ENCODE peak calls at places on chromosome 1, in six cellular contexts. K, V, T, L, D and C are unnamed samples.

GRCh38 chr1:27605796-27606707 is 2.1 kb upstream of the AHDC1 start:
- DNase-seq in L (peak), D (no peak), V (peak), T (peak), K (peak), C (no peak)

GRCh38 chr1:64745181-64745985 is 508 bp downstream of the RAVER2 start:
- DNase-seq in D (no peak), L (peak), K (peak), T (peak), V (no peak), C (no peak)

GRCh38 chr1:28144203-28145135 is 32.0 kb downstream of the PTAFR start:
- DNase-seq in K (peak), D (no peak), L (no peak), V (no peak), T (no peak), C (peak)

GRCh38 chr1:198935371-198935921 is 296.6 kb downstream of the PTPRC start:
- DNase-seq in T (peak), V (peak), L (peak), D (no peak), K (peak), C (peak)

GRCh38 chr1:51548986-51549619 is 30.0 kb upstream of the EPS15 start:
- DNase-seq in L (no peak), V (no peak), K (no peak), T (no peak), D (no peak), C (no peak)

GRCh38 chr1:85608851-85609250 is 28.3 kb downstream of the CCN1 start:
- DNase-seq in D (no peak), L (no peak), V (no peak), K (no peak), T (no peak), C (no peak)

GRCh38 chr1:164598719-164599118 is 39.7 kb downstream of the PBX1 start:
- DNase-seq in T (no peak), V (no peak), L (no peak), D (no peak), K (no peak), C (no peak)

GRCh38 chr1:90579212-90579802 is 137.8 kb downstream of the BARHL2 start:
- DNase-seq in K (peak), T (no peak), V (no peak), L (peak), D (no peak), C (no peak)

GRCh38 chr1:162055062-162055461 is 14.4 kb upstream of the NOS1AP start:
- DNase-seq in V (peak), L (no peak), K (peak), T (peak), D (no peak), C (no peak)

GRCh38 chr1:198254521-198254920 is 97.7 kb downstream of the NEK7 start:
- DNase-seq in L (no peak), T (no peak), V (no peak), K (no peak), D (no peak), C (no peak)

GRCh38 chr1:155166373-155167165 is 6.5 kb downstream of the KRTCAP2 start:
- DNase-seq in L (peak), D (peak), K (no peak), V (no peak), T (no peak), C (no peak)
- H3K4me3 ChIP-seq in L (no peak), D (peak), K (no peak), V (no peak), T (no peak), C (no peak)

GRCh38 chr1:247295274-247295684 is 36.4 kb downstream of the ZNF496 start:
- DNase-seq in K (peak), D (no peak), T (no peak), L (peak), V (no peak), C (no peak)

GRCh38 chr1:247297263-247298123 is 34.2 kb downstream of the ZNF496 start:
- DNase-seq in L (no peak), V (no peak), T (no peak), D (no peak), K (no peak), C (no peak)

GRCh38 chr1:247296599-247297180 is 35.0 kb downstream of the ZNF496 start:
- DNase-seq in V (no peak), K (no peak), L (no peak), D (no peak), T (no peak), C (no peak)

GRCh38 chr1:247294282-247294681 is 37.4 kb downstream of the ZNF496 start:
- DNase-seq in V (peak), T (no peak), D (no peak), K (peak), L (no peak), C (no peak)

DNA sequence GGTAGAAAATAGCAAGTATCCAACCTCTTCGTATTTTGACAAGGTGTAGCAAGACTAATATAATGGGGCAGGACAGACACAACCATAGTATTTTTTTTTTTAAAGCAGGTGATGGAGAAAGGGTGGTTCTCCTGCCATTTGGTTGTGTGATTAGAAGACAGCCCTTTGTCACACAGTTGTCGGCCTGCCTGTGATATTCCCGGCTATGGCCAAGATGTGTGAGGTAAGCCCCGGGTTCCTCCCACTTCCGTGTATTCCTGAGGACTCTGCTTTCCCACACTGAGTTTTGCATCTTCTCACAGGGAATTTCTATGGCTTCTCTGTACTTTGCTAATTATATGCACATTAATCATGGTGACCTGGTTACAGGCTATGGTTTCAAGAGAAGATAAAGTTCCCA is 35.9 kb downstream of the ZNF496 start:
- DNase-seq in D (no peak), L (no peak), K (no peak), T (no peak), V (no peak), C (no peak)
- H3K4me3 ChIP-seq in D (no peak), L (no peak), K (no peak), T (no peak), V (no peak), C (no peak)

GRCh38 chr1:180921386-180921785 is 8.7 kb downstream of the KIAA1614 start:
- DNase-seq in V (no peak), T (no peak), K (no peak), D (no peak), L (no peak), C (no peak)
- H3K4me3 ChIP-seq in V (no peak), T (no peak), K (no peak), D (no peak), L (no peak), C (no peak)

DNA sequence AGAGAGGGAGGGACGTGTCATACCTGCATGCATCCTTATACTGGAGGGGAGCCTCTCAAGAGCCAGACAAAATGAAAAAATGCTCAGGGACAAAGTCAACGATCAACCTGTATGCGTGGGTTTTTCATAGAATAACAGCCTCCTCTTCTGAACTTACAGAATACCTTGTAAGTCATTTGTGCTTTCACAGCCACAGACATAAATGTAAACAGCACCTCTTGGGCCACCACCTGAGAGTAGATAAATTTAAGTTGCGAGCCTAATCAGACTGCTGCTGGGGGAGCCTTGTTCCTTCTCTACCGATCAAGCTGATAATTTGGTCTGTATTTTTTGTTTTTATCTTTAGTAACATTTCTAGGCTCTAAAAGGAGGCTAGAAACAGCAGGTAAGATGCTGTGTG is 223.1 kb downstream of the KIF26B start:
- DNase-seq in L (no peak), T (no peak), V (no peak), D (no peak), K (no peak), C (no peak)
- H3K4me3 ChIP-seq in L (no peak), T (no peak), V (no peak), D (no peak), K (no peak), C (no peak)

GRCh38 chr1:235105051-235106043 is 23.3 kb downstream of the TOMM20 start:
- DNase-seq in L (no peak), K (no peak), V (no peak), T (no peak), D (no peak), C (peak)
- H3K4me3 ChIP-seq in L (no peak), K (no peak), V (no peak), T (no peak), D (no peak), C (no peak)

DNA sequence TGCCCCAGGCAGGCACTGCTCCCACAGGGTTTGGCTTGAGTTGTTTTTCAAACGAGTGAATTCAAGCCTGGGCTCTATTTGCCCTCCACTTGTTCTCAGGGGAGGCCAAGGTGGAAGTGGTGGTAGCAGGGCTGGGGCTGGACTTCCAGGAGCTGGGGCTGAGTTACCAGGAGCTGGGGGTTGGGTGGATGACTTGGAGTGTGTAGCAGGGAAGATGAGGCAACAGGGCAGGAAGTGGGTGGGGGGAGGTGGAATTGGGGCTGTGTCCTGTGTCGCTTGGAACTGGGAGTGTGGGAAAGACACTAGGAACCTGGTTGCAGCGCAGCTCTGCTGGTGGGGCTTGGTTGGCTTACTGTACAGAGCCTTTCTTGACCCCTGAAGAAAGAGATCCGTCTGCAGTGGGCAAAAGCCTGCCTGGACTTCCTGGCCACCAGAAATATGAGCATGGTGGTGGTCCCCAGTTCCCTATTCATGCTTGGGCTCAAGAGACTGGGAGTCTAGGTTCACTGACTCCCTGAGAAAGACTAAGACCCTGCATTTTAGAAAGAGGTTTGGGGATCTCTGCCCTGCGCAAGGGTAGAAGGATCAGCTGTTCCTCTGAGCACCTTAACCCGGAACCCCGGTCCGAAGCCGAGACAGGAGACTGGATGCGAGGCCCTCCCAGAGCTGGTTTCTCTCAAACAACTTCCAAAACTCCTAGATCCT is 3.1 kb downstream of the TFAP2E start:
- DNase-seq in K (no peak), V (no peak), T (no peak), L (no peak), D (no peak), C (no peak)
- H3K4me3 ChIP-seq in K (no peak), V (no peak), T (no peak), L (peak), D (peak), C (no peak)

DNA sequence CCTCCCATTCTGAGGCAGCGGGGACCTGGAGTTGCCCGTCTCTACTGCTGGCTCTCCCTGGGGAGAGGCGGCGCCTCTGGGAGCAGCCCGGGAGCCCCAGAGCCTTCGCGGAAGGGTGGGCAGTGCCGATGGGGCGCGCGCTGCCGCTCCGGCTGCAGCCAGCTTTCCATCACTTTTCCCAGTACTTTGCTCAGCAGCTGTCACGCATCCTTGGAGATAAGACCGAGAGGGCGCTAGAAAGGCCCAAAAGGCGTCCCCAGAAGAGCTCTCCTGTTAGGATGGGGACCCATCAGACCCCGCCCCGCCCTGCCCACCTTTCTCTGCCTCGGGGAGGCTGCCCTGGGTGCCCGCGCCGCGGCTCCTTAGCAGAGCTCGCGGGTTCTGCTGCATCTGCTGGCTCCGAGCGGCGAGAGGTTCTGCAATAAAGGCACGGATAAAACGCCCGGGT is 531 bp downstream of the KCNH1 start:
- DNase-seq in K (peak), D (no peak), T (no peak), V (no peak), L (peak), C (no peak)
- H3K4me3 ChIP-seq in K (peak), D (peak), T (peak), V (peak), L (peak), C (no peak)

DNA sequence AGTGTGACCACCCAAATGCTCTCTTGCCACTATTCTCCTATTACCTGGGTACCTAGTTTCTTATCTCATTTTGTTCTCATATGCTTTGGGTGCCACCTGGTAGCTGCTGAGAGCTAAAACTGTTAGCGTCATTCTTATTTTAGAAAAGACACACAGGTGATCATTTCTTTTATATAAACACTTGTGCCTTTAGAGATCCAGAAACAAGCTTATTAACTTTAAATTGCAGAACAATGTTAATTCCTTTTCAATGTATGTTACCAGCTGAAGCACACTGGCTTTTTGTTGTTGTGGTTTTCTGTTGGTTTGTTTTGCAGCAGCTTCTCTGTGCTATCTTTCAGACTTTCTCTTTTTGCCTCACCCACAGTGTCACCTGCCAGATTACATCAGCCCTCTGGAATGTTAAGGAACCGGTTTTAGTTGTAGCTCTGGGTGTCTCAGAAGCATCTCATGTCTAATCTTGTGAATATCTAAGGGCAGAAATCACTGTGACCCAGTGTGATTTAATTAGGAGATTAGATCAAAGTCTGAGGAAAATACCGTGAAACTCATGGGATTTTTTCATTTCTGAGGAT is 43.4 kb upstream of the SLC19A2 start:
- DNase-seq in T (peak), D (no peak), V (no peak), K (peak), L (peak), C (no peak)
- H3K4me3 ChIP-seq in T (no peak), D (no peak), V (no peak), K (no peak), L (no peak), C (no peak)

DNA sequence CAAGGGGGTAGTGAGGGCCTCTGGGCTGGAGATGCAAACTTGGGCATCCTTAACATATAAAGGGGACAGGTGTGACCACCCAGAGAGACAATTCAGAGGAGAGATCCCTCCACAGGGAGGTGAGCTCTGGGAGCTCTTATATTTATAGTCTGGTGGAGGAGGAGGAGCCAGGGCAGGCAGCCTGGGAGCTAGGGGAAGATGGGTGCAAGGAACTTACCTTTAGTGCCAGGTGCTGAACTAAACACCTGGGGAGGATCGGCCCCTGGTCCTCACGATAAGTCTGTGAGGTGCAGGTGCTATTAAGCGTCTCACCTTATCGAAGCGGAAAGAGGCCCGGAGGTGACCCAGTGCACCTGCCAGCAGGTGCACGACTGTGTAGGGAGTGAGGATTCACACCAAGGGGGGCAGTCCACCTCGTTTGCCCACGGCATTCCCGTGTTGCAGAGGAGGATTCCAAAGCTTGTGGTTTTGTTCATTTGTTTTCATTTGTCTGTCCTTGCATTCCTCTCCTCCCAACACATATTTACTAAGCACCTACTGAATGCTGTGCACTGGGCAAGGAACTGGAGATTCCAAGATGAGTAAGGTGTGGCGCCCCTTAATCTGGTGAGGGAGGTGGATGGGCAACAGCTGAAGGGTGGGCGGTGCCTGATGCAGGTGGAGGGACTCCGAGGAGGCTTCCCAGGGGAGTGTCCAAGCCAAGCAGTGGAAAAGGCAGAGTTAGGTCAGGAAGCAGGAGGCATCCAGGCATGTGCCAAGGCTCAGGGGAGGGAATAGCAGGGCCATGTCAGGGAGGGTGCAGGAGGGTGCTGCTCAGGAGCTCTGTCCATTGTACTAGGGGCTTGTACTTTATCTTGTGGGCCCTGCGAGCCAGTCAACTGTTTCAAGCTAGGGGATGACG is 11.4 kb downstream of the ARHGEF10L start:
- DNase-seq in K (peak), T (no peak), D (no peak), V (no peak), L (no peak), C (no peak)
- H3K4me3 ChIP-seq in K (no peak), T (no peak), D (no peak), V (no peak), L (no peak), C (no peak)